ENCODE peak calls at places on chromosomes 1 and 21, in nine cellular contexts. One of them, this sample, is unnamed. For H3K4me1, the result is how much of the 10 kb centered on the place peaks cover.

GRCh38 chr1:18948913-18949688 is 7.4 kb downstream of the IFFO2 start:
- DNase-seq in CD8-positive, alpha-beta memory T cell: no peak
- DNase-seq in kidney: peak
- DNase-seq in left lung: no peak
- DNase-seq in colonic mucosa: peak
- DNase-seq in uterus: peak
- DNase-seq in heart right ventricle: no peak
- DNase-seq in NT2/D1: no peak
- DNase-seq in naive thymus-derived CD4-positive, alpha-beta T cell: no peak
- DNase-seq in this sample: no peak

GRCh38 chr1:24003331-24003972 is 23.3 kb upstream of the SRSF10 start:
- DNase-seq in CD8-positive, alpha-beta memory T cell: no peak
- DNase-seq in colonic mucosa: no peak
- DNase-seq in NT2/D1: peak
- DNase-seq in kidney: no peak
- DNase-seq in left lung: no peak
- DNase-seq in heart right ventricle: no peak
- DNase-seq in naive thymus-derived CD4-positive, alpha-beta T cell: no peak
- DNase-seq in uterus: no peak
- DNase-seq in this sample: no peak

GRCh38 chr1:119971710-119972570 is 75.6 kb upstream of the ADAM30 start:
- DNase-seq in naive thymus-derived CD4-positive, alpha-beta T cell: no peak
- DNase-seq in uterus: no peak
- DNase-seq in heart right ventricle: no peak
- DNase-seq in NT2/D1: no peak
- DNase-seq in colonic mucosa: no peak
- DNase-seq in left lung: no peak
- DNase-seq in CD8-positive, alpha-beta memory T cell: no peak
- DNase-seq in kidney: no peak
- DNase-seq in this sample: no peak

GRCh38 chr1:228668553-228669400 is 66.5 kb upstream of the RHOU start:
- DNase-seq in heart right ventricle: no peak
- DNase-seq in left lung: no peak
- DNase-seq in NT2/D1: no peak
- DNase-seq in kidney: no peak
- DNase-seq in CD8-positive, alpha-beta memory T cell: no peak
- DNase-seq in colonic mucosa: no peak
- DNase-seq in naive thymus-derived CD4-positive, alpha-beta T cell: no peak
- DNase-seq in uterus: no peak
- DNase-seq in this sample: no peak

GRCh38 chr21:33023574-33024277 is 2.0 kb upstream of the OLIG2 start:
- DNase-seq in kidney: no peak
- DNase-seq in colonic mucosa: no peak
- DNase-seq in heart right ventricle: no peak
- DNase-seq in NT2/D1: no peak
- DNase-seq in uterus: no peak
- DNase-seq in naive thymus-derived CD4-positive, alpha-beta T cell: no peak
- DNase-seq in left lung: no peak
- DNase-seq in CD8-positive, alpha-beta memory T cell: no peak
- DNase-seq in this sample: no peak

GRCh38 chr1:31782766-31783410 is 18.7 kb upstream of the ADGRB2 start:
- DNase-seq in uterus: no peak
- DNase-seq in CD8-positive, alpha-beta memory T cell: no peak
- DNase-seq in left lung: no peak
- DNase-seq in heart right ventricle: no peak
- DNase-seq in NT2/D1: peak
- DNase-seq in colonic mucosa: no peak
- DNase-seq in naive thymus-derived CD4-positive, alpha-beta T cell: no peak
- DNase-seq in kidney: peak
- DNase-seq in this sample: no peak

GRCh38 chr1:92081031-92081430 is 886 bp downstream of the BTBD8 start:
- DNase-seq in heart right ventricle: no peak
- DNase-seq in left lung: no peak
- DNase-seq in naive thymus-derived CD4-positive, alpha-beta T cell: no peak
- DNase-seq in kidney: no peak
- DNase-seq in colonic mucosa: no peak
- DNase-seq in CD8-positive, alpha-beta memory T cell: no peak
- DNase-seq in NT2/D1: no peak
- DNase-seq in uterus: no peak
- DNase-seq in this sample: no peak

GRCh38 chr1:91173379-91173890 is 151.6 kb upstream of the ZNF644 start:
- DNase-seq in left lung: no peak
- DNase-seq in naive thymus-derived CD4-positive, alpha-beta T cell: no peak
- DNase-seq in CD8-positive, alpha-beta memory T cell: no peak
- DNase-seq in kidney: no peak
- DNase-seq in NT2/D1: no peak
- DNase-seq in colonic mucosa: no peak
- DNase-seq in uterus: no peak
- DNase-seq in heart right ventricle: no peak
- DNase-seq in this sample: no peak

GRCh38 chr1:57423135-57424131 is at the start of gene DAB1:
- DNase-seq in uterus: no peak
- DNase-seq in CD8-positive, alpha-beta memory T cell: no peak
- DNase-seq in colonic mucosa: no peak
- DNase-seq in left lung: no peak
- DNase-seq in NT2/D1: peak
- DNase-seq in kidney: peak
- DNase-seq in heart right ventricle: no peak
- DNase-seq in naive thymus-derived CD4-positive, alpha-beta T cell: no peak
- DNase-seq in this sample: no peak

GRCh38 chr1:184954232-184954995 is 19.9 kb downstream of the NIBAN1 start:
- DNase-seq in naive thymus-derived CD4-positive, alpha-beta T cell: no peak
- DNase-seq in uterus: no peak
- DNase-seq in colonic mucosa: no peak
- DNase-seq in NT2/D1: no peak
- DNase-seq in CD8-positive, alpha-beta memory T cell: no peak
- DNase-seq in kidney: no peak
- DNase-seq in left lung: no peak
- DNase-seq in heart right ventricle: no peak
- DNase-seq in this sample: no peak

GRCh38 chr1:191052888-191053287 is 575.2 kb upstream of the BRINP3 start:
- DNase-seq in heart right ventricle: no peak
- DNase-seq in kidney: no peak
- DNase-seq in CD8-positive, alpha-beta memory T cell: no peak
- DNase-seq in naive thymus-derived CD4-positive, alpha-beta T cell: no peak
- DNase-seq in uterus: no peak
- DNase-seq in left lung: no peak
- DNase-seq in NT2/D1: no peak
- DNase-seq in colonic mucosa: no peak
- DNase-seq in this sample: no peak

GRCh38 chr1:26785611-26786436 is 1.9 kb upstream of the PIGV start:
- DNase-seq in uterus: no peak
- DNase-seq in naive thymus-derived CD4-positive, alpha-beta T cell: peak
- DNase-seq in CD8-positive, alpha-beta memory T cell: no peak
- DNase-seq in kidney: no peak
- DNase-seq in NT2/D1: no peak
- DNase-seq in left lung: no peak
- DNase-seq in heart right ventricle: peak
- DNase-seq in colonic mucosa: peak
- DNase-seq in this sample: no peak

GRCh38 chr21:32580949-32581348 is 4.4 kb downstream of the TCP10L start:
- DNase-seq in naive thymus-derived CD4-positive, alpha-beta T cell: no peak
- DNase-seq in colonic mucosa: no peak
- DNase-seq in heart right ventricle: no peak
- DNase-seq in left lung: no peak
- DNase-seq in kidney: no peak
- DNase-seq in NT2/D1: no peak
- DNase-seq in CD8-positive, alpha-beta memory T cell: no peak
- DNase-seq in uterus: no peak
- DNase-seq in this sample: no peak

GRCh38 chr1:47507921-47508894 is 70.4 kb downstream of the FOXD2 start:
- DNase-seq in CD8-positive, alpha-beta memory T cell: no peak
- DNase-seq in uterus: peak
- DNase-seq in heart right ventricle: peak
- DNase-seq in NT2/D1: no peak
- DNase-seq in naive thymus-derived CD4-positive, alpha-beta T cell: no peak
- DNase-seq in left lung: no peak
- DNase-seq in kidney: peak
- DNase-seq in colonic mucosa: peak
- DNase-seq in this sample: no peak

GRCh38 chr1:119015547-119015946 is 27.4 kb upstream of the TBX15 start:
- DNase-seq in colonic mucosa: no peak
- DNase-seq in NT2/D1: no peak
- DNase-seq in uterus: no peak
- DNase-seq in kidney: no peak
- DNase-seq in CD8-positive, alpha-beta memory T cell: no peak
- DNase-seq in heart right ventricle: no peak
- DNase-seq in left lung: no peak
- DNase-seq in naive thymus-derived CD4-positive, alpha-beta T cell: no peak
- DNase-seq in this sample: no peak

GRCh38 chr1:184351416-184351975 is 35.3 kb upstream of the C1orf21 start:
- DNase-seq in CD8-positive, alpha-beta memory T cell: no peak
- DNase-seq in naive thymus-derived CD4-positive, alpha-beta T cell: no peak
- DNase-seq in heart right ventricle: no peak
- DNase-seq in left lung: no peak
- DNase-seq in colonic mucosa: no peak
- DNase-seq in NT2/D1: no peak
- DNase-seq in kidney: no peak
- DNase-seq in uterus: no peak
- DNase-seq in this sample: no peak

GRCh38 chr1:3129133-3129490 is 60.1 kb downstream of the PRDM16 start:
- DNase-seq in uterus: no peak
- DNase-seq in naive thymus-derived CD4-positive, alpha-beta T cell: no peak
- DNase-seq in kidney: no peak
- DNase-seq in left lung: no peak
- DNase-seq in colonic mucosa: no peak
- DNase-seq in heart right ventricle: no peak
- DNase-seq in NT2/D1: no peak
- DNase-seq in CD8-positive, alpha-beta memory T cell: no peak
- DNase-seq in this sample: no peak
- H3K4me1 ChIP-seq in uterus: under half
- H3K4me1 ChIP-seq in naive thymus-derived CD4-positive, alpha-beta T cell: under half
- H3K4me1 ChIP-seq in kidney: under half
- H3K4me1 ChIP-seq in left lung: under half
- H3K4me1 ChIP-seq in colonic mucosa: under half
- H3K4me1 ChIP-seq in heart right ventricle: half or more
- H3K4me1 ChIP-seq in NT2/D1: under half
- H3K4me1 ChIP-seq in CD8-positive, alpha-beta memory T cell: under half
- H3K4me1 ChIP-seq in this sample: under half

DNA sequence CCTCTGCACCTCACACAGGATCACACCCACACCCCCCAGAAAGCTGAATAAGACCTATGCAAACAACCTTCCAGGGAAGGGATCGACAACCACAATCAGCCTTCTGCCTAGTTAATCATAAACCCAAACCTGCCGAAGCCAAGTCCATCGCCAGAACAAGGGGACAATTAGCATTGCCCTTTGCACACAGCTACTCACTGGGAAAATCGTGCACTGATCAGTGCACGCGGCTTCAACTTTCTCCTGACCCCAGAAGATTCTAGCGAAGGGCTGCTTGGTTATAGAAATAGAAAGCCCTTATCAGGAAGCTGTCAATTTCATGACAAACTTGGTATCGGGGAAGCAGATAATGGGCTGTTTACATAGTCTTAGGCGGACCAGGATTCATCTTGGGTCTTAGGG is 29.5 kb downstream of the RUNX1 start:
- DNase-seq in uterus: no peak
- DNase-seq in left lung: no peak
- DNase-seq in colonic mucosa: peak
- DNase-seq in heart right ventricle: no peak
- DNase-seq in naive thymus-derived CD4-positive, alpha-beta T cell: no peak
- DNase-seq in kidney: no peak
- DNase-seq in NT2/D1: no peak
- DNase-seq in CD8-positive, alpha-beta memory T cell: no peak
- DNase-seq in this sample: no peak
- H3K4me3 ChIP-seq in uterus: no peak
- H3K4me3 ChIP-seq in left lung: no peak
- H3K4me3 ChIP-seq in colonic mucosa: no peak
- H3K4me3 ChIP-seq in heart right ventricle: no peak
- H3K4me3 ChIP-seq in naive thymus-derived CD4-positive, alpha-beta T cell: no peak
- H3K4me3 ChIP-seq in kidney: no peak
- H3K4me3 ChIP-seq in NT2/D1: no peak
- H3K4me3 ChIP-seq in CD8-positive, alpha-beta memory T cell: no peak
- H3K4me3 ChIP-seq in this sample: no peak

DNA sequence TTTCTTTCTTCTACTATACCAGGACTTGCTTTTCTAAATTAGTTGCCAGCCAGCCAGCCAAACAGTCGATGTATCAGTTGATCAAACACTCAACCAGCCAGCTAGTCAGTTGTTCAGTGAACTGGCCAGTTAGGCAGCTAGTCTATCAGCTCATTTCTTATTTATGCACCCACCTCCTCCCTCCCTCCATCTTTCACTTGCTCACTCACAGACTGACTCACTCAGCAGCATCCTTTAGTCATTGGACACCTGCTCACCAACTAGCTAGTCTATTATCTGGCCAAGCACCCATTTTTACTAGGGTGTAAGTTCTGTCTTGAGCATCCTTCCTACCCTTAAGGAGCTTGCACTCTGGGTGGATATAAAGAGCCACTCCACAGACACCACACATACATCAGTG is 5.9 kb upstream of the SPRR4 start:
- DNase-seq in left lung: no peak
- DNase-seq in naive thymus-derived CD4-positive, alpha-beta T cell: no peak
- DNase-seq in uterus: no peak
- DNase-seq in heart right ventricle: no peak
- DNase-seq in colonic mucosa: no peak
- DNase-seq in CD8-positive, alpha-beta memory T cell: no peak
- DNase-seq in kidney: no peak
- DNase-seq in NT2/D1: no peak
- DNase-seq in this sample: no peak
- H3K4me1 ChIP-seq in left lung: under half
- H3K4me1 ChIP-seq in naive thymus-derived CD4-positive, alpha-beta T cell: under half
- H3K4me1 ChIP-seq in uterus: under half
- H3K4me1 ChIP-seq in heart right ventricle: under half
- H3K4me1 ChIP-seq in colonic mucosa: under half
- H3K4me1 ChIP-seq in CD8-positive, alpha-beta memory T cell: under half
- H3K4me1 ChIP-seq in kidney: under half
- H3K4me1 ChIP-seq in NT2/D1: under half
- H3K4me1 ChIP-seq in this sample: under half

GRCh38 chr1:44546403-44547053 is 127.8 kb downstream of the TMEM53 start:
- DNase-seq in colonic mucosa: no peak
- DNase-seq in naive thymus-derived CD4-positive, alpha-beta T cell: no peak
- DNase-seq in CD8-positive, alpha-beta memory T cell: no peak
- DNase-seq in NT2/D1: no peak
- DNase-seq in heart right ventricle: no peak
- DNase-seq in left lung: no peak
- DNase-seq in uterus: no peak
- DNase-seq in kidney: no peak
- DNase-seq in this sample: no peak

GRCh38 chr1:44545961-44546360 is 128.3 kb downstream of the TMEM53 start:
- DNase-seq in kidney: no peak
- DNase-seq in heart right ventricle: no peak
- DNase-seq in naive thymus-derived CD4-positive, alpha-beta T cell: no peak
- DNase-seq in left lung: no peak
- DNase-seq in CD8-positive, alpha-beta memory T cell: no peak
- DNase-seq in colonic mucosa: no peak
- DNase-seq in uterus: no peak
- DNase-seq in NT2/D1: no peak
- DNase-seq in this sample: no peak

GRCh38 chr1:44549491-44549890 is 124.8 kb downstream of the TMEM53 start:
- DNase-seq in heart right ventricle: no peak
- DNase-seq in kidney: no peak
- DNase-seq in NT2/D1: no peak
- DNase-seq in CD8-positive, alpha-beta memory T cell: no peak
- DNase-seq in naive thymus-derived CD4-positive, alpha-beta T cell: no peak
- DNase-seq in colonic mucosa: no peak
- DNase-seq in left lung: no peak
- DNase-seq in uterus: no peak
- DNase-seq in this sample: no peak

GRCh38 chr1:44547837-44548236 is 126.4 kb downstream of the TMEM53 start:
- DNase-seq in kidney: no peak
- DNase-seq in NT2/D1: no peak
- DNase-seq in left lung: no peak
- DNase-seq in naive thymus-derived CD4-positive, alpha-beta T cell: no peak
- DNase-seq in colonic mucosa: no peak
- DNase-seq in uterus: no peak
- DNase-seq in heart right ventricle: no peak
- DNase-seq in CD8-positive, alpha-beta memory T cell: no peak
- DNase-seq in this sample: no peak

GRCh38 chr1:44547361-44547760 is 126.9 kb downstream of the TMEM53 start:
- DNase-seq in CD8-positive, alpha-beta memory T cell: no peak
- DNase-seq in NT2/D1: no peak
- DNase-seq in colonic mucosa: no peak
- DNase-seq in kidney: no peak
- DNase-seq in heart right ventricle: no peak
- DNase-seq in uterus: no peak
- DNase-seq in naive thymus-derived CD4-positive, alpha-beta T cell: no peak
- DNase-seq in left lung: no peak
- DNase-seq in this sample: no peak
- H3K4me3 ChIP-seq in CD8-positive, alpha-beta memory T cell: no peak
- H3K4me3 ChIP-seq in NT2/D1: no peak
- H3K4me3 ChIP-seq in colonic mucosa: no peak
- H3K4me3 ChIP-seq in kidney: no peak
- H3K4me3 ChIP-seq in heart right ventricle: no peak
- H3K4me3 ChIP-seq in uterus: no peak
- H3K4me3 ChIP-seq in naive thymus-derived CD4-positive, alpha-beta T cell: no peak
- H3K4me3 ChIP-seq in left lung: no peak
- H3K4me3 ChIP-seq in this sample: no peak

This sample was measured in suprapubic skin.